ENCODE peak calls at places on chromosomes 3 and 15, in ten cellular contexts. P, D, S, V, K, R, E, I, G and N are unnamed samples.

GRCh38 chr3:72401005-72401404 is 447.2 kb downstream of the SHQ1 start:
- DNase-seq in P (no peak), D (no peak), S (no peak), V (no peak), K (no peak), R (no peak), E (no peak), I (no peak), G (no peak), N (no peak)

GRCh38 chr15:50685976-50686467 is 575 bp downstream of the TRPM7 start:
- DNase-seq in P (peak; percentile 84), D (no peak), S (peak; percentile 87), V (peak; percentile 56), K (peak; percentile 72), R (no peak), E (peak; percentile 66), I (no peak), G (peak; percentile 66), N (peak; percentile 59)

GRCh38 chr3:130609580-130609979 is 92.6 kb downstream of the COL6A6 start:
- DNase-seq in P (no peak), D (no peak), S (no peak), V (no peak), K (no peak), R (no peak), E (no peak), I (no peak), G (no peak), N (no peak)

GRCh38 chr3:160685144-160685766 is 8.3 kb downstream of the ARL14 start:
- DNase-seq in P (no peak), D (no peak), S (no peak), V (no peak), K (no peak), R (no peak), E (no peak), I (no peak), G (no peak), N (no peak)

GRCh38 chr3:69174871-69175737 is 52.7 kb upstream of the LMOD3 start:
- DNase-seq in P (no peak), D (no peak), S (no peak), V (no peak), K (no peak), R (no peak), E (no peak), I (no peak), G (no peak), N (no peak)

GRCh38 chr15:66023322-66023972 is 154.2 kb downstream of the RAB11A start:
- DNase-seq in P (no peak), D (no peak), S (no peak), V (no peak), K (no peak), R (no peak), E (no peak), I (no peak), G (no peak), N (no peak)

GRCh38 chr3:13427662-13428603 is 7.8 kb upstream of the NUP210 start:
- DNase-seq in P (peak; percentile 64), D (no peak), S (no peak), V (no peak), K (no peak), R (no peak), E (no peak), I (no peak), G (peak; percentile 89), N (no peak)

GRCh38 chr15:57591237-57591821 is 375 bp upstream of the MYZAP start:
- DNase-seq in P (no peak), D (no peak), S (no peak), V (no peak), K (no peak), R (no peak), E (no peak), I (no peak), G (no peak), N (no peak)

GRCh38 chr15:78049691-78050440 is 27.6 kb downstream of the TBC1D2B start:
- DNase-seq in P (no peak), D (no peak), S (no peak), V (no peak), K (peak; percentile 34), R (no peak), E (no peak), I (no peak), G (peak; percentile 53), N (no peak)

GRCh38 chr15:38683382-38684242 is 119.0 kb upstream of the RASGRP1 start:
- DNase-seq in P (peak; percentile 60), D (no peak), S (peak; percentile 66), V (peak; percentile 22), K (peak; percentile 32), R (peak; percentile 27), E (peak; percentile 54), I (no peak), G (peak; percentile 85), N (no peak)

DNA sequence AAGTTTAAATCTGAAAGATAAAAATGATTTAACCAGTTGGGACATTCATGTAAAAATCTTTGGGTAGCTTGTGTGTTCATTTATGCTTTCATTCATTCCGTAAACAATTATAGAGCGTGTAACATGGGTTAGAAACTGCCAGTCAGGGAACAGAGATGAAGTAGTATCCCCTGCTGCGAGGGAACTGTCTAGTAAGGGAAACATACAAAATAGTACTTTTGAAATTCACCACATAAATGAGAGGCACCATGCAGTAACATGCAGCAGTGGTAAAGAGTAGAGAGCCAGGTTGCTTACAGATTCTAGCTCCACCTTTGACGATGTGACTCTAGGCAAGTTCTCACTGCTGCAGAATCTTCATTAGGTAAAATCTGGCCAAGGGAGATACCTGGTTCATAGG is 921 bp downstream of the DZIP3 start:
- DNase-seq in P (peak; percentile 42), D (no peak), S (peak; percentile 6), V (no peak), K (peak; percentile 26), R (no peak), E (peak; percentile 47), I (no peak), G (peak; percentile 41), N (no peak)
- H3K27ac ChIP-seq in P (peak overlapping the region; percentile 92), D (no peak overlapping the region), S (peak overlapping the region; percentile 95), V (no peak overlapping the region), K (peak overlapping the region; percentile 96), R (peak overlapping the region; percentile 87), E (peak overlapping the region; percentile 91), I (no peak overlapping the region), G (peak overlapping the region; percentile 87), N (no peak overlapping the region)

DNA sequence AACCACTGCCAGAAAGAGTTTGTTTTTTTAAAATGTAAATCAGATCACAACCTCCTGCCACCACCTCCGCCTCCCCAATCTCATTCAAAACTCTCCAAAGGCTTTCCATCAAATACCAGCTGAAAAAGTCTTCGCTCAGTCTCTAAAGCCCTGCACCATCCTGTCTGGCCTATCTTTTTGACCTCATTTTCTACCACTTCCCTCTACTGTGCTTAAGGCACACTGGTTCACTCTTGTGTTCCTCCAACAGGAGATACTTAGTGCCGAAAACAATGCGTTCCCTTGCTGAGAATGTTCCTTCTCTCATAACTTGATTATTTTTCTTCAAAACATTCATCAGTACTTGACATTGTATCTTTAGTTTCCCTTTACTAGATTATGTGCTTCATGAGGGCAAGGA is 3.5 kb downstream of the BTBD1 start:
- DNase-seq in P (no peak), D (no peak), S (no peak), V (no peak), K (no peak), R (no peak), E (no peak), I (no peak), G (peak; percentile 41), N (no peak)
- H3K4me1 ChIP-seq in P (peaks cover 34% of the 10 kb centered on the region), D (peaks cover 54% of the 10 kb centered on the region), S (peaks cover 39% of the 10 kb centered on the region), V (no peaks in the 10 kb centered on the region), K (peaks cover 27% of the 10 kb centered on the region), R (peaks cover 9% of the 10 kb centered on the region), E (peaks cover 48% of the 10 kb centered on the region), I (peaks cover 59% of the 10 kb centered on the region), G (peaks cover 46% of the 10 kb centered on the region), N (peaks cover 15% of the 10 kb centered on the region)

GRCh38 chr3:33717866-33718594 is at the start of gene CLASP2:
- DNase-seq in P (peak; percentile 83), D (peak; percentile 91), S (peak; percentile 94), V (peak; percentile 86), K (peak; percentile 81), R (peak; percentile 73), E (peak; percentile 94), I (peak; percentile 61), G (peak; percentile 92), N (peak; percentile 87)

GRCh38 chr3:33716227-33716626 is 1.8 kb downstream of the CLASP2 start:
- DNase-seq in P (no peak), D (no peak), S (no peak), V (no peak), K (peak; percentile 9), R (no peak), E (peak; percentile 13), I (no peak), G (no peak), N (no peak)

GRCh38 chr3:33722186-33722585 is 4.1 kb upstream of the CLASP2 start:
- DNase-seq in P (no peak), D (no peak), S (no peak), V (no peak), K (no peak), R (no peak), E (peak; percentile 59), I (no peak), G (no peak), N (no peak)

GRCh38 chr3:33718595-33718907 is 497 bp upstream of the CLASP2 start:
- DNase-seq in P (no peak), D (no peak), S (no peak), V (no peak), K (no peak), R (no peak), E (no peak), I (no peak), G (no peak), N (no peak)

GRCh38 chr3:33717616-33717865 is 513 bp downstream of the CLASP2 start:
- DNase-seq in P (no peak), D (no peak), S (peak; percentile 77), V (peak; percentile 57), K (no peak), R (peak; percentile 49), E (peak; percentile 70), I (no peak), G (no peak), N (peak; percentile 69)
- H3K4me3 ChIP-seq in P (peak overlapping the region; percentile 81), D (peak overlapping the region; percentile 87), S (peak overlapping the region; percentile 89), V (peak overlapping the region; percentile 92), K (peak overlapping the region; percentile 91), R (peak overlapping the region; percentile 74), E (peak overlapping the region; percentile 80), I (peak overlapping the region; percentile 88), G (peak overlapping the region; percentile 94), N (peak overlapping the region; percentile 98)

GRCh38 chr15:90619939-90620338 is 90.2 kb downstream of the CRTC3 start:
- DNase-seq in P (no peak), D (no peak), S (no peak), V (no peak), K (no peak), R (no peak), E (no peak), I (no peak), G (no peak), N (no peak)

GRCh38 chr15:90619468-90619867 is 89.7 kb downstream of the CRTC3 start:
- DNase-seq in P (no peak), D (no peak), S (no peak), V (no peak), K (no peak), R (no peak), E (no peak), I (no peak), G (no peak), N (no peak)

GRCh38 chr15:90617171-90617570 is 87.4 kb downstream of the CRTC3 start:
- DNase-seq in P (no peak), D (no peak), S (no peak), V (no peak), K (no peak), R (no peak), E (no peak), I (no peak), G (no peak), N (no peak)

GRCh38 chr15:90618330-90619136 is 88.8 kb downstream of the CRTC3 start:
- DNase-seq in P (no peak), D (no peak), S (no peak), V (no peak), K (no peak), R (no peak), E (no peak), I (no peak), G (no peak), N (no peak)

GRCh38 chr15:90617668-90618097 is 88.0 kb downstream of the CRTC3 start:
- DNase-seq in P (no peak), D (no peak), S (no peak), V (no peak), K (no peak), R (no peak), E (no peak), I (no peak), G (no peak), N (peak; percentile 30)
- H3K27ac ChIP-seq in P (no peak overlapping the region), D (no peak overlapping the region), S (no peak overlapping the region), V (peak overlapping the region; percentile 25), K (no peak overlapping the region), R (no peak overlapping the region), E (no peak overlapping the region), I (no peak overlapping the region), G (no peak overlapping the region), N (no peak overlapping the region)